ENCODE peak calls at places on chromosome X, in seven cellular contexts. M, J, A, O, N, I and X are unnamed samples.

GRCh38 chrX:74902806-74903205 is 22.4 kb downstream of the NEXMIF start:
- DNase-seq in M (no peak), J (no peak), A (no peak), O (no peak), N (no peak), I (no peak), X (no peak)

GRCh38 chrX:71215335-71215912 is 7.6 kb upstream of the GJB1 start:
- DNase-seq in M (no peak), J (no peak), A (no peak), O (no peak), N (no peak), I (no peak), X (no peak)

GRCh38 chrX:21946925-21947641 is 6.6 kb downstream of the SMS start:
- DNase-seq in M (no peak), J (no peak), A (no peak), O (no peak), N (no peak), I (no peak), X (no peak)

GRCh38 chrX:48816014-48816810 is 10.1 kb upstream of the ERAS start:
- DNase-seq in M (no peak), J (no peak), A (no peak), O (no peak), N (no peak), I (no peak), X (no peak)

GRCh38 chrX:139965421-139965820 is at the start of gene CXorf66:
- DNase-seq in M (no peak), J (no peak), A (no peak), O (no peak), N (no peak), I (no peak), X (no peak)

GRCh38 chrX:5852941-5853340 is 375.7 kb downstream of the NLGN4X start:
- DNase-seq in M (no peak), J (no peak), A (no peak), O (no peak), N (no peak), I (no peak), X (no peak)

GRCh38 chrX:115693476-115693875 is 132.5 kb downstream of the PLS3 start:
- DNase-seq in M (no peak), J (no peak), A (no peak), O (no peak), N (no peak), I (no peak), X (no peak)

GRCh38 chrX:44216171-44216570 is 127.3 kb downstream of the EFHC2 start:
- DNase-seq in M (no peak), J (no peak), A (no peak), O (no peak), N (no peak), I (no peak), X (no peak)

GRCh38 chrX:136889269-136889668 is 8.7 kb upstream of the RBMX start:
- DNase-seq in M (no peak), J (no peak), A (no peak), O (no peak), N (no peak), I (no peak), X (no peak)

GRCh38 chrX:49995021-49995731 is 72.8 kb downstream of the CLCN5 start:
- DNase-seq in M (no peak), J (no peak), A (peak), O (no peak), N (no peak), I (no peak), X (no peak)

GRCh38 chrX:38220024-38220935 is at the start of gene SRPX:
- DNase-seq in M (no peak), J (no peak), A (peak), O (no peak), N (no peak), I (peak), X (peak)